ENCODE peak calls at places on chromosomes 3 and 15, in seven cellular contexts. C, I, Y, U, O, B and X are unnamed samples.

GRCh38 chr3:157088506-157089454 is 71.2 kb downstream of the CCNL1 start:
- DNase-seq in C (peak), I (peak), Y (peak), U (peak), O (peak), B (peak), X (peak)

GRCh38 chr15:83109532-83109931 is 2.1 kb downstream of the TM6SF1 start:
- DNase-seq in C (no peak), I (no peak), Y (no peak), U (no peak), O (no peak), B (no peak), X (no peak)

GRCh38 chr3:136105044-136105443 is 91.1 kb downstream of the MSL2 start:
- DNase-seq in C (no peak), I (no peak), Y (no peak), U (no peak), O (peak), B (no peak), X (no peak)

GRCh38 chr3:154050766-154051165 is 70.4 kb upstream of the ARHGEF26 start:
- DNase-seq in C (no peak), I (no peak), Y (no peak), U (no peak), O (peak), B (no peak), X (no peak)

GRCh38 chr3:188979236-188979635 is 192.5 kb upstream of the TPRG1 start:
- DNase-seq in C (no peak), I (no peak), Y (no peak), U (no peak), O (no peak), B (no peak), X (no peak)

GRCh38 chr15:64781299-64781698 is 5.9 kb upstream of the RBPMS2 start:
- DNase-seq in C (no peak), I (no peak), Y (no peak), U (no peak), O (peak), B (no peak), X (no peak)

GRCh38 chr3:24315342-24315741 is 179.3 kb downstream of the THRB start:
- DNase-seq in C (no peak), I (no peak), Y (no peak), U (no peak), O (no peak), B (no peak), X (no peak)

GRCh38 chr15:71443538-71443937 is 328.3 kb downstream of the THSD4 start:
- DNase-seq in C (peak), I (peak), Y (peak), U (no peak), O (peak), B (peak), X (peak)

GRCh38 chr3:149596136-149596770 is 61.6 kb downstream of the WWTR1 start:
- DNase-seq in C (no peak), I (peak), Y (no peak), U (no peak), O (no peak), B (no peak), X (no peak)

GRCh38 chr15:61374848-61375247 is 145.7 kb upstream of the RORA start:
- DNase-seq in C (no peak), I (no peak), Y (no peak), U (no peak), O (no peak), B (no peak), X (no peak)
- H3K27ac ChIP-seq in C (no peak), I (no peak), Y (no peak), U (no peak), O (no peak), B (no peak), X (no peak)

DNA sequence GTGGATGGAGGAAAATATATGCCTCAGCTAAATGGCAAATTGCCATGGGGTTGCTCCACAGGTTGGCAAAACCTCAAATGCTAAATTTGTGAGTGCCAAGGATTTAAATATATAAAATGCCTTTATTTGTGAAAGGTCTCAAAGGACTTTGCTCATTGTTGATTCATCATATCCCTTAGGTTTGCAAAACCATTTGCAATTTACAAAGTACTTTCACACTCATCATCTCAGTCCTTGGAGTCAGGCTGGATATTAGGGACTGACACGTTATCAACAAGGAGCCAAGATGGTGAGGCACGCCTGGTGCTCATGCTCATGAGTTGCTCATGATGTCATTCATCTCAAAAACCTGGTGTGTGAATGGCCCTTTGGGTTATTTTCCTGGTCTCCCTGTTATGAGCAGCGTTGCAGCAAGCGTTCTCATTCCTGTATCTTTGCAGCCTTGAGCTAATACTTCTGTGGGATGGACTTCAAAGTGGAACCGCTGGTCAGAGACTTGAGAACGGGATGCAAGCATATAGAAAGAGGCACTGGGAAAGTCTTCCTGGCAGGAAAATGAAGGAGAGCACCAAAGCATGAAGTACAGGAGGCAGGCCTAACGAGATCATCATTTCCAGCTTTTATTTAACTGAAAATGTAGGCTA is 66.0 kb downstream of the MYO1E start:
- DNase-seq in C (no peak), I (no peak), Y (no peak), U (no peak), O (no peak), B (no peak), X (peak)
- H3K27ac ChIP-seq in C (no peak), I (no peak), Y (no peak), U (peak), O (no peak), B (peak), X (peak)

GRCh38 chr3:100257601-100258000 is 3.2 kb upstream of the TBC1D23 start:
- DNase-seq in C (no peak), I (no peak), Y (no peak), U (no peak), O (peak), B (no peak), X (no peak)

GRCh38 chr3:100252006-100252405 is 8.8 kb upstream of the TBC1D23 start:
- DNase-seq in C (no peak), I (no peak), Y (no peak), U (no peak), O (no peak), B (no peak), X (no peak)

GRCh38 chr3:100260081-100260684 is 609 bp upstream of the TBC1D23 start:
- DNase-seq in C (peak), I (no peak), Y (peak), U (no peak), O (peak), B (peak), X (peak)

GRCh38 chr3:100256724-100257123 is 4.1 kb upstream of the TBC1D23 start:
- DNase-seq in C (no peak), I (no peak), Y (peak), U (no peak), O (no peak), B (no peak), X (no peak)

GRCh38 chr3:100254168-100254777 is 6.5 kb upstream of the TBC1D23 start:
- DNase-seq in C (peak), I (peak), Y (peak), U (no peak), O (peak), B (peak), X (no peak)
- H3K27ac ChIP-seq in C (no peak), I (no peak), Y (no peak), U (peak), O (no peak), B (peak), X (peak)

GRCh38 chr3:61251174-61251972 is at the start of gene FHIT:
- DNase-seq in C (peak), I (peak), Y (peak), U (peak), O (peak), B (peak), X (peak)
- H3K27ac ChIP-seq in C (peak), I (peak), Y (no peak), U (peak), O (no peak), B (peak), X (peak)

GRCh38 chr3:99131876-99132275 is 230.4 kb upstream of the DCBLD2 start:
- DNase-seq in C (no peak), I (peak), Y (no peak), U (no peak), O (no peak), B (no peak), X (no peak)

GRCh38 chr3:99128740-99129505 is 227.4 kb upstream of the DCBLD2 start:
- DNase-seq in C (no peak), I (peak), Y (no peak), U (peak), O (peak), B (peak), X (no peak)

GRCh38 chr3:99126291-99126690 is 224.8 kb upstream of the DCBLD2 start:
- DNase-seq in C (no peak), I (no peak), Y (no peak), U (no peak), O (no peak), B (no peak), X (no peak)

DNA sequence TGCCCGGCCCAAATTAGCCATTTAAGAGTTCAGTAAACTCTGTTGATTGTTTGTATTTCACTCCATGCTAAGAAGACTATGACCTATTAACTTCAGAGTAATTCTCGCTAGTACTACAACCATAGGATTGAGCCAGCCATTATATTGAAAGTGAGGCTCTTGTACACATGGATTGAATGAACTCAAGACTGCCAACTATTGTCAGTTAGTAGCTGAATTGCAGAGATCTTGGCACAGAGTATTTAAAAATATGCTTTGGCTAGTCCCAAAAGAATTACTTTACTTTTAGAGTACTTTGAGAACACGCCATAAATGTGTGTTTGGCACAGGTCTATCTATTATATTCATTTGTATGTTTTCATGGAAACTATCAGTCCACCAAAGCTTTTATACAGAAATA is 226.7 kb upstream of the DCBLD2 start:
- DNase-seq in C (no peak), I (no peak), Y (no peak), U (no peak), O (no peak), B (no peak), X (no peak)
- H3K27ac ChIP-seq in C (no peak), I (peak), Y (no peak), U (peak), O (no peak), B (peak), X (peak)

GRCh38 chr3:58559586-58559985 is 17.6 kb downstream of the FAM107A start:
- DNase-seq in C (no peak), I (no peak), Y (no peak), U (no peak), O (no peak), B (no peak), X (no peak)
- H3K27ac ChIP-seq in C (no peak), I (no peak), Y (no peak), U (no peak), O (no peak), B (no peak), X (no peak)

GRCh38 chr3:29868702-29869101 is 587.8 kb downstream of the RBMS3 start:
- DNase-seq in C (no peak), I (no peak), Y (no peak), U (no peak), O (peak), B (no peak), X (no peak)

GRCh38 chr3:29871087-29871486 is 590.2 kb downstream of the RBMS3 start:
- DNase-seq in C (no peak), I (peak), Y (no peak), U (no peak), O (peak), B (no peak), X (no peak)
- H3K27ac ChIP-seq in C (no peak), I (no peak), Y (no peak), U (no peak), O (no peak), B (no peak), X (no peak)

DNA sequence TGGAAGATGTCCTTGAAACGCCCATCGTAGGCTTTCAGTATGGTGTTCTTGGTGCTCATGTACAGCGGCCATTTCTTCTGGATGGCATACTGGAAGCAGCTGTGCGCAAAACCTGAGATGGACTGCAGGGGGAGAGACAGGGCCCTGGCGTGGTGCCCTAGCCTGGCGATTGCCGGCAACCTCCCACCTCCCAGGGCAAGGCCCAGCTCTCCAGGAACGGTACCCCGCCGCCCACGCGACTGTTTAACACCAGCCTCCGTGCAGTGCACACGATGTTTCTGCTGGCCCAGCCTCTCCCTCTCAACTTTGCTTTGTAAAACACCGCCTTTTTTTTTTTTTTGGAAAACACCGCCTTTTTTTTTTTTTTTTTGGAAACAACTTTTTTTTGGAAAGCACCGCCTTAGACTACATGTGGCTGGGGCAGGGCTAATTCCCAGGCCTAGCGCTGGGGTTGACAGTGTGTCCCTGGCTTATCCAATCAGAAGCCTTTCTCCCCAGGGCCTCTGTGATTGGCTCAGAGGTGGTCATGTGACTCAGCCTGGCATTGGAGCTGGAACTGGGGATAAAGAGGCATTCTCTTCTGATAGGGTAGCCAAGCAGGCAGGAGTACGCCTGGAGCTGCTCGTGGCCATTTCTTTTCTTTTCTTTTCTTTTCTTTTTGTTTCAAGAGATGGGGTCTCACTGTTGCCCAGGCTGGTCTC is 14.7 kb downstream of the IDH2 start:
- DNase-seq in C (no peak), I (peak), Y (no peak), U (no peak), O (peak), B (no peak), X (no peak)
- H3K27ac ChIP-seq in C (no peak), I (no peak), Y (no peak), U (no peak), O (no peak), B (no peak), X (no peak)

GRCh38 chr15:25683911-25684310 is 179.2 kb downstream of the ATP10A start:
- DNase-seq in C (no peak), I (no peak), Y (no peak), U (no peak), O (peak), B (no peak), X (no peak)
- H3K27ac ChIP-seq in C (no peak), I (no peak), Y (no peak), U (peak), O (no peak), B (peak), X (peak)

DNA sequence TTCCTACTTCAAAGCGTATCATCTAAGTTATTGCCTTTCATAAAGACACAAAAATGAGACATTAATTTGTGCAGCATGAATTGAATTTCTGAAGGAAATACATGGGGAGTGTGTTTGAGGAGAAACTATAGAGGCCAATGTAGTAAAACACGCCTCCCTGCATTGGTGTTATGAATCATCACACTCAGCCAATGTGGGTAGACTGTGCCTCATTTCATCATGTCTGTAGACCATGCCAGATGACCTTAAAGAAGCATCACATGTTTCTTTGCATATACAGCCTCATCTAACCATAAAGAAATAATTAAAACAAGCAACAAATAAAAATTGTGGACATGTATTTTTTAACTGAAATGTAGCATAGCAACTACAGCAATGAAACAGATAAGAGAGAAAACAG is 486.0 kb upstream of the ADAMTS9 start:
- DNase-seq in C (no peak), I (no peak), Y (no peak), U (no peak), O (no peak), B (no peak), X (no peak)
- H3K27ac ChIP-seq in C (no peak), I (no peak), Y (no peak), U (no peak), O (no peak), B (no peak), X (peak)